ENCODE peak calls at places on chromosomes 16 and 17, in five cellular contexts. K, Q, W, C and E are unnamed samples.

GRCh38 chr17:39634384-39634871 is 2.5 kb upstream of the STARD3 start:
- DNase-seq in C (no peak), W (peak), Q (peak), K (no peak), E (no peak)

GRCh38 chr17:19610879-19611278 is 37.7 kb upstream of the ALDH3A2 start:
- DNase-seq in C (no peak), W (no peak), Q (no peak), K (no peak), E (no peak)

GRCh38 chr16:56869513-56870270 is 4.7 kb downstream of the SLC12A3 start:
- DNase-seq in C (peak), K (no peak), W (no peak), Q (peak), E (peak)

GRCh38 chr17:58626905-58627304 is 64.9 kb downstream of the TEX14 start:
- DNase-seq in C (no peak), W (no peak), Q (no peak), K (no peak), E (no peak)

GRCh38 chr16:75416904-75417565 is 16.3 kb downstream of the CFDP1 start:
- DNase-seq in K (no peak), Q (no peak), C (no peak), W (no peak), E (no peak)

GRCh38 chr17:50331085-50331791 is 14.7 kb upstream of the XYLT2 start:
- DNase-seq in C (no peak), W (no peak), K (no peak), Q (no peak), E (peak)

GRCh38 chr17:63838586-63839184 is 3.8 kb downstream of the SMARCD2 start:
- DNase-seq in C (peak), W (no peak), K (peak), Q (no peak), E (no peak)

GRCh38 chr17:68468334-68468733 is 11.0 kb upstream of the WIPI1 start:
- DNase-seq in W (no peak), K (no peak), C (no peak), Q (no peak), E (no peak)

GRCh38 chr17:44894642-44895041 is 4.6 kb downstream of the EFTUD2 start:
- DNase-seq in Q (no peak), K (no peak), W (no peak), C (no peak), E (no peak)